ENCODE peak calls at places on chromosome 7, in five cellular contexts. R is H1, A is K562, C is GM12878, H is HepG2. T is an unnamed sample.

GRCh38 chr7:38398725-38399321 is 125.4 kb upstream of the TARP start:
- DNase-seq in R (peak), A (peak), C (no peak), H (peak), T (peak)

GRCh38 chr7:13042605-13043236 is 355.3 kb downstream of the ARL4A start:
- DNase-seq in R (no peak), A (no peak), C (no peak), H (peak), T (peak)

GRCh38 chr7:106462914-106463482 is 178.2 kb upstream of the NAMPT start:
- DNase-seq in R (no peak), A (no peak), C (no peak), H (no peak), T (no peak)

GRCh38 chr7:51010534-51010933 is 227.8 kb upstream of the GRB10 start:
- DNase-seq in R (no peak), A (no peak), C (no peak), H (no peak), T (no peak)

GRCh38 chr7:47759056-47759706 is 177.3 kb upstream of the TNS3 start:
- DNase-seq in R (no peak), A (no peak), C (no peak), H (no peak), T (peak)

GRCh38 chr7:140557069-140557468 is 77.8 kb upstream of the MKRN1 start:
- DNase-seq in R (no peak), A (no peak), C (no peak), H (no peak), T (no peak)

GRCh38 chr7:94655562-94655883 is 410 bp downstream of the SGCE start:
- DNase-seq in R (no peak), A (no peak), C (no peak), H (no peak), T (no peak)

GRCh38 chr7:138008588-138009349 is 6.9 kb upstream of the CREB3L2 start:
- DNase-seq in R (peak), A (peak), C (no peak), H (peak), T (peak)

GRCh38 chr7:158060216-158060615 is 527.4 kb downstream of the PTPRN2 start:
- DNase-seq in R (no peak), A (no peak), C (no peak), H (no peak), T (no peak)

GRCh38 chr7:30925913-30926312 is 14.3 kb downstream of the AQP1 start:
- DNase-seq in R (no peak), A (no peak), C (no peak), H (no peak), T (no peak)

GRCh38 chr7:136134503-136134902 is 157.3 kb upstream of the MTPN start:
- DNase-seq in R (no peak), A (no peak), C (no peak), H (no peak), T (no peak)

GRCh38 chr7:107996072-107996824 is 6.7 kb downstream of the LAMB1 start:
- DNase-seq in R (no peak), A (no peak), C (no peak), H (no peak), T (no peak)

GRCh38 chr7:37216923-37217322 is 231.7 kb downstream of the ELMO1 start:
- DNase-seq in R (no peak), A (no peak), C (no peak), H (no peak), T (no peak)

GRCh38 chr7:37212526-37212925 is 236.1 kb downstream of the ELMO1 start:
- DNase-seq in R (no peak), A (no peak), C (no peak), H (no peak), T (no peak)

GRCh38 chr7:37216156-37216839 is 232.4 kb downstream of the ELMO1 start:
- DNase-seq in R (no peak), A (no peak), C (no peak), H (no peak), T (no peak)

GRCh38 chr7:37218956-37219355 is 229.7 kb downstream of the ELMO1 start:
- DNase-seq in R (no peak), A (no peak), C (no peak), H (no peak), T (no peak)

GRCh38 chr7:37215524-37215923 is 233.1 kb downstream of the ELMO1 start:
- DNase-seq in R (no peak), A (no peak), C (no peak), H (no peak), T (no peak)
- H3K4me3 ChIP-seq in R (no peak), A (no peak), C (no peak), H (no peak), T (no peak)

DNA sequence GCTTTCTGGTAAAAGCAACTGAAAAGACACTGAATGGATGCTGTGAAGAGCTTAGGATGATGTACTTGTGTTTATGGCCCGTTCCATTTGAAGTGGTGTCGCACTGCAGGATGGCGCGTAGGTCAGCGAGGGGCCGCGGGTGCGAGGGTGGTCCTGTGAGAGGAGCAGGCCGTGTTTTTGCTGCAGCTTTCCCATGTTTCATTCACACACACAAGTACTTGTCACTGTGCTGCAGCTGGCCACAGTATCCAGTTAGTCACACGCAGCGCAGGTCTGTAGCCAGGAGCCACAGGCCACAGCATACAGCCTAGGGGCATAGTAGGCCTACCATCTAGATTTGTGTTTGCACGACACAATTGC is 23.2 kb downstream of the WIPI2 start:
- DNase-seq in R (no peak), A (no peak), C (no peak), H (no peak), T (no peak)
- TF ChIP-seq ZNF274 in R (no peak), A (no peak), C (no peak), H (no peak), T (no peak)

GRCh38 chr7:925601-926000 is 28.9 kb downstream of the ADAP1 start:
- DNase-seq in R (peak), A (no peak), C (no peak), H (no peak), T (no peak)

GRCh38 chr7:922334-923107 is 32.0 kb downstream of the ADAP1 start:
- DNase-seq in R (no peak), A (no peak), C (no peak), H (no peak), T (no peak)

GRCh38 chr7:924541-925231 is 29.8 kb downstream of the ADAP1 start:
- DNase-seq in R (no peak), A (no peak), C (no peak), H (no peak), T (no peak)

GRCh38 chr7:921581-922333 is 32.7 kb downstream of the ADAP1 start:
- DNase-seq in R (no peak), A (no peak), C (no peak), H (no peak), T (no peak)

GRCh38 chr7:923108-924041 is 31.1 kb downstream of the ADAP1 start:
- DNase-seq in R (peak), A (peak), C (peak), H (no peak), T (no peak)
- TF ChIP-seq POLR2A in R (no peak), A (no peak), C (peak), H (no peak), T (no peak)

GRCh38 chr7:130489140-130489967 is 2.5 kb upstream of the MEST start:
- DNase-seq in R (no peak), A (no peak), C (no peak), H (no peak), T (no peak)
- H3K4me3 ChIP-seq in R (no peak), A (no peak), C (no peak), H (no peak), T (no peak)

GRCh38 chr7:114860196-114860595 is 61.7 kb upstream of the MDFIC start:
- DNase-seq in R (no peak), A (no peak), C (no peak), H (no peak), T (no peak)

GRCh38 chr7:114864278-114864677 is 57.6 kb upstream of the MDFIC start:
- DNase-seq in R (no peak), A (no peak), C (no peak), H (no peak), T (no peak)

GRCh38 chr7:114862406-114862805 is 59.5 kb upstream of the MDFIC start:
- DNase-seq in R (no peak), A (no peak), C (no peak), H (no peak), T (no peak)

DNA sequence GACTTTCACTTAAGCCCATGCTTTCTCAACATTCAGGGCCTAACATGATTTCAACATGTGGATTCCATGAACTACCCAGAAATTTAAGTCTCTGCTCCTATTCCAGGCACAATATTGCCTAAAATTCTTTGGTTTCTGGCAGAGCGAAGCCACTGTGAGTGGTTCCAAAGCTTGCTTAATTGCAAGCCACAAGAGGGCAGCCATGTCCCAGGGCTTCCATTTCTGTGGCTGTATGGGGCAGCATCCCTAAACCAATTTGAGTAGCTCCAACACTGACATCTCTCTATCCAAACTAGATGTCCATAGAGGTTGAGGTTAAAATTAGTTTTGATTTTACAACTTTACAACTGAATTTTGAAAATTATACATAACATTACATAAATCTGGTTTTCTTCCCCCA is 56.3 kb upstream of the MDFIC start:
- DNase-seq in R (peak), A (no peak), C (peak), H (peak), T (peak)
- TF ChIP-seq ZNF274 in R (no peak), A (no peak), C (no peak), H (no peak), T (no peak)